ENCODE peak calls at places on chromosome 16, in six cellular contexts. One of them, this sample, is unnamed.

GRCh38 chr16:11391576-11391975 is 46.3 kb downstream of the RMI2 start:
- DNase-seq in Caco-2: no peak
- DNase-seq in cardiac muscle cell: no peak
- DNase-seq in AG04450: no peak
- DNase-seq in astrocyte of the spinal cord: no peak
- DNase-seq in right lobe of liver: no peak
- DNase-seq in this sample: no peak

GRCh38 chr16:58451945-58452401 is 48.0 kb upstream of the NDRG4 start:
- DNase-seq in Caco-2: no peak
- DNase-seq in cardiac muscle cell: no peak
- DNase-seq in right lobe of liver: no peak
- DNase-seq in AG04450: no peak
- DNase-seq in astrocyte of the spinal cord: no peak
- DNase-seq in this sample: no peak

GRCh38 chr16:21626659-21627277 is 25.6 kb downstream of the IGSF6 start:
- DNase-seq in astrocyte of the spinal cord: peak
- DNase-seq in right lobe of liver: no peak
- DNase-seq in Caco-2: no peak
- DNase-seq in cardiac muscle cell: peak
- DNase-seq in AG04450: peak
- DNase-seq in this sample: peak

GRCh38 chr16:55133654-55134053 is 190.3 kb upstream of the IRX6 start:
- DNase-seq in right lobe of liver: no peak
- DNase-seq in cardiac muscle cell: no peak
- DNase-seq in Caco-2: no peak
- DNase-seq in AG04450: no peak
- DNase-seq in astrocyte of the spinal cord: no peak
- DNase-seq in this sample: no peak

GRCh38 chr16:66422366-66422765 is 4.7 kb upstream of the BEAN1 start:
- DNase-seq in Caco-2: no peak
- DNase-seq in cardiac muscle cell: no peak
- DNase-seq in astrocyte of the spinal cord: no peak
- DNase-seq in AG04450: no peak
- DNase-seq in right lobe of liver: no peak
- DNase-seq in this sample: no peak

GRCh38 chr16:80023865-80024264 is 423.3 kb upstream of the MAF start:
- DNase-seq in Caco-2: no peak
- DNase-seq in cardiac muscle cell: no peak
- DNase-seq in right lobe of liver: no peak
- DNase-seq in astrocyte of the spinal cord: peak
- DNase-seq in AG04450: no peak
- DNase-seq in this sample: no peak

GRCh38 chr16:9138731-9139501 is 47.5 kb downstream of the HAPSTR1 start:
- DNase-seq in Caco-2: peak
- DNase-seq in AG04450: no peak
- DNase-seq in astrocyte of the spinal cord: peak
- DNase-seq in right lobe of liver: peak
- DNase-seq in cardiac muscle cell: peak
- DNase-seq in this sample: peak

GRCh38 chr16:71474864-71475263 is 12.8 kb upstream of the ZNF23 start:
- DNase-seq in right lobe of liver: no peak
- DNase-seq in AG04450: peak
- DNase-seq in astrocyte of the spinal cord: peak
- DNase-seq in Caco-2: no peak
- DNase-seq in cardiac muscle cell: no peak
- DNase-seq in this sample: no peak

GRCh38 chr16:84451781-84452180 is 52.7 kb downstream of the MEAK7 start:
- DNase-seq in cardiac muscle cell: no peak
- DNase-seq in AG04450: no peak
- DNase-seq in astrocyte of the spinal cord: no peak
- DNase-seq in right lobe of liver: peak
- DNase-seq in Caco-2: peak
- DNase-seq in this sample: no peak

GRCh38 chr16:87757841-87758426 is 7.9 kb downstream of the KLHDC4 start:
- DNase-seq in cardiac muscle cell: no peak
- DNase-seq in astrocyte of the spinal cord: no peak
- DNase-seq in right lobe of liver: no peak
- DNase-seq in AG04450: peak
- DNase-seq in Caco-2: no peak
- DNase-seq in this sample: no peak

GRCh38 chr16:48384982-48385271 is 286 bp downstream of the SIAH1 start:
- DNase-seq in Caco-2: peak
- DNase-seq in AG04450: no peak
- DNase-seq in cardiac muscle cell: no peak
- DNase-seq in astrocyte of the spinal cord: peak
- DNase-seq in right lobe of liver: no peak
- DNase-seq in this sample: no peak

GRCh38 chr16:89114159-89114981 is 20.7 kb downstream of the ACSF3 start:
- DNase-seq in right lobe of liver: no peak
- DNase-seq in astrocyte of the spinal cord: peak
- DNase-seq in cardiac muscle cell: no peak
- DNase-seq in AG04450: no peak
- DNase-seq in Caco-2: no peak
- DNase-seq in this sample: peak

GRCh38 chr16:787978-788398 is at the start of gene RPUSD1:
- DNase-seq in right lobe of liver: no peak
- DNase-seq in AG04450: no peak
- DNase-seq in cardiac muscle cell: no peak
- DNase-seq in astrocyte of the spinal cord: no peak
- DNase-seq in Caco-2: no peak
- DNase-seq in this sample: no peak

GRCh38 chr16:63663155-63663554 is 1458.7 kb downstream of the CDH11 start:
- DNase-seq in cardiac muscle cell: no peak
- DNase-seq in right lobe of liver: no peak
- DNase-seq in AG04450: no peak
- DNase-seq in Caco-2: no peak
- DNase-seq in astrocyte of the spinal cord: no peak
- DNase-seq in this sample: no peak

GRCh38 chr16:68790130-68790761 is 53.1 kb upstream of the TANGO6 start:
- DNase-seq in AG04450: no peak
- DNase-seq in right lobe of liver: peak
- DNase-seq in cardiac muscle cell: no peak
- DNase-seq in Caco-2: peak
- DNase-seq in astrocyte of the spinal cord: peak
- DNase-seq in this sample: no peak

GRCh38 chr16:72789921-72790320 is 258.0 kb downstream of the ZFHX3 start:
- DNase-seq in Caco-2: no peak
- DNase-seq in right lobe of liver: no peak
- DNase-seq in cardiac muscle cell: no peak
- DNase-seq in astrocyte of the spinal cord: no peak
- DNase-seq in AG04450: no peak
- DNase-seq in this sample: no peak

GRCh38 chr16:87060026-87060986 is 256.9 kb downstream of the C16orf95 start:
- DNase-seq in AG04450: peak
- DNase-seq in right lobe of liver: peak
- DNase-seq in astrocyte of the spinal cord: peak
- DNase-seq in cardiac muscle cell: peak
- DNase-seq in Caco-2: no peak
- DNase-seq in this sample: no peak

GRCh38 chr16:53031323-53031942 is 21.3 kb downstream of the CHD9NB start:
- DNase-seq in astrocyte of the spinal cord: no peak
- DNase-seq in right lobe of liver: no peak
- DNase-seq in cardiac muscle cell: no peak
- DNase-seq in AG04450: no peak
- DNase-seq in Caco-2: no peak
- DNase-seq in this sample: no peak

GRCh38 chr16:74031551-74031950 is 265.1 kb upstream of the PSMD7 start:
- DNase-seq in AG04450: no peak
- DNase-seq in right lobe of liver: no peak
- DNase-seq in cardiac muscle cell: no peak
- DNase-seq in astrocyte of the spinal cord: no peak
- DNase-seq in Caco-2: no peak
- DNase-seq in this sample: no peak

GRCh38 chr16:74030000-74030399 is 266.6 kb upstream of the PSMD7 start:
- DNase-seq in right lobe of liver: no peak
- DNase-seq in Caco-2: no peak
- DNase-seq in cardiac muscle cell: no peak
- DNase-seq in AG04450: no peak
- DNase-seq in astrocyte of the spinal cord: no peak
- DNase-seq in this sample: no peak

GRCh38 chr16:74034862-74035261 is 261.8 kb upstream of the PSMD7 start:
- DNase-seq in AG04450: no peak
- DNase-seq in right lobe of liver: no peak
- DNase-seq in Caco-2: no peak
- DNase-seq in astrocyte of the spinal cord: peak
- DNase-seq in cardiac muscle cell: peak
- DNase-seq in this sample: no peak

DNA sequence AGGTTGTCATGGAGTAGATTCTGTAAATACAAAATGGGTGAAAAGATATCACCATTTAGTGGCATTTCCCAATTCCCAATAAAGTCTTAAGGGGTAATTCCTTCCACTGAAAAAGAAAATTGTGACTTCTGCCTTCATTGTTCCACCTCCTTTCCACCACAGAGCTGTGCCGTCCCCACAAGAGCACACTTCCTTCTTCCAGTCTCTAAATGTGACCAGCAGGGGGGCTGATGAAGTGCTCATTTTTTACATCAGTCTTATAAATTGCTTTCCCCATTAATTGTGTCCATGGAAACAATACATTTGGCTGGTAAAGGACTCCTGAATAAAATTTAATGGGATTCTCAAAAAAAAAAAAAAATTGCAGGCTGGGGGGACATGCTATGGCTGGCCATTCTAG is 260.8 kb upstream of the PSMD7 start:
- DNase-seq in Caco-2: no peak
- DNase-seq in right lobe of liver: no peak
- DNase-seq in cardiac muscle cell: peak
- DNase-seq in astrocyte of the spinal cord: no peak
- DNase-seq in AG04450: no peak
- DNase-seq in this sample: no peak
- TF ChIP-seq CTCF in Caco-2: peak
- TF ChIP-seq CTCF in right lobe of liver: peak
- TF ChIP-seq CTCF in cardiac muscle cell: peak
- TF ChIP-seq CTCF in astrocyte of the spinal cord: peak
- TF ChIP-seq CTCF in AG04450: peak
- TF ChIP-seq CTCF in this sample: no peak

GRCh38 chr16:3182608-3183444 is 5.2 kb upstream of the OR1F1 start:
- DNase-seq in cardiac muscle cell: peak
- DNase-seq in astrocyte of the spinal cord: peak
- DNase-seq in AG04450: no peak
- DNase-seq in right lobe of liver: no peak
- DNase-seq in Caco-2: no peak
- DNase-seq in this sample: no peak
- TF ChIP-seq CTCF in cardiac muscle cell: peak
- TF ChIP-seq CTCF in astrocyte of the spinal cord: peak
- TF ChIP-seq CTCF in AG04450: peak
- TF ChIP-seq CTCF in right lobe of liver: peak
- TF ChIP-seq CTCF in Caco-2: no peak
- TF ChIP-seq CTCF in this sample: peak

DNA sequence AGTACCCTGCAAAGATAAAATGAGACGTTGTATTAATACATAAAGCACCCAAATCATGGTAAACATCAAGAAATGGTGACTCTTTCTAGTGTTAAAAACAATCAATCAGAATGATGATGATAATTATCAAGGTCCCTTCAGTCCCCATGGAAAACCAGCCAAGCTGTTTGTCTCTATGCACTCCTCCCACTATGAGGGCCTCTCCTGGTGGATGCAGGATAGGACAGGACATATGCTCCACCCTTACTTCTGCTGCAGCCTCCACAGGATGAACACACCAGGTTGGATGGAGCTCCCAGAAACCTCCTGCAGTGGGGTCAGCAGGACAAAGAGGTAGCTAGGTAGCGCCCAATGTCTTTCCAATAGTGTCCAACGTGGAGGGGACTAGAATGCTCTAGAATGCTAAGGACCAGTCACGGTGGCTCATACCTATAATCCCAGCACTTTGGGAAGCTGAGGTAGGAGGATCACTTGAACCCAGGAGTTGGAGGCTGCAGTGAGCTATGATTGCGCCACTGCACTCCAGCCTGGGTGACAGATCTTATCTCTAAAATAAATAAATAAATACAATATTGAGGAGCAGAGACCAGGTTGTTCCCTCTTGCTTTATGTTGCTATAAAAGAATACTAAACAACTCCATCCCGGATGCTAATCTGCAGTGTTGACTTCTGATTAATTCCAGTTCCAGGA is 9.9 kb upstream of the KDM8 start:
- DNase-seq in Caco-2: no peak
- DNase-seq in AG04450: no peak
- DNase-seq in astrocyte of the spinal cord: no peak
- DNase-seq in cardiac muscle cell: no peak
- DNase-seq in right lobe of liver: no peak
- DNase-seq in this sample: no peak
- TF ChIP-seq CTCF in Caco-2: peak
- TF ChIP-seq CTCF in AG04450: peak
- TF ChIP-seq CTCF in astrocyte of the spinal cord: peak
- TF ChIP-seq CTCF in cardiac muscle cell: peak
- TF ChIP-seq CTCF in right lobe of liver: peak
- TF ChIP-seq CTCF in this sample: no peak

GRCh38 chr16:30659507-30660423 is 1.5 kb downstream of the FBRS start:
- DNase-seq in Caco-2: no peak
- DNase-seq in AG04450: no peak
- DNase-seq in astrocyte of the spinal cord: peak
- DNase-seq in cardiac muscle cell: no peak
- DNase-seq in right lobe of liver: no peak
- DNase-seq in this sample: no peak

GRCh38 chr16:30656974-30657865 is 1.0 kb upstream of the FBRS start:
- DNase-seq in astrocyte of the spinal cord: no peak
- DNase-seq in right lobe of liver: no peak
- DNase-seq in cardiac muscle cell: no peak
- DNase-seq in Caco-2: no peak
- DNase-seq in AG04450: no peak
- DNase-seq in this sample: no peak

GRCh38 chr16:30660424-30661251 is 2.4 kb downstream of the FBRS start:
- DNase-seq in AG04450: no peak
- DNase-seq in cardiac muscle cell: no peak
- DNase-seq in astrocyte of the spinal cord: peak
- DNase-seq in right lobe of liver: no peak
- DNase-seq in Caco-2: no peak
- DNase-seq in this sample: peak

GRCh38 chr16:30657866-30658730 is at the start of gene FBRS:
- DNase-seq in astrocyte of the spinal cord: peak
- DNase-seq in Caco-2: peak
- DNase-seq in right lobe of liver: peak
- DNase-seq in AG04450: peak
- DNase-seq in cardiac muscle cell: peak
- DNase-seq in this sample: peak

DNA sequence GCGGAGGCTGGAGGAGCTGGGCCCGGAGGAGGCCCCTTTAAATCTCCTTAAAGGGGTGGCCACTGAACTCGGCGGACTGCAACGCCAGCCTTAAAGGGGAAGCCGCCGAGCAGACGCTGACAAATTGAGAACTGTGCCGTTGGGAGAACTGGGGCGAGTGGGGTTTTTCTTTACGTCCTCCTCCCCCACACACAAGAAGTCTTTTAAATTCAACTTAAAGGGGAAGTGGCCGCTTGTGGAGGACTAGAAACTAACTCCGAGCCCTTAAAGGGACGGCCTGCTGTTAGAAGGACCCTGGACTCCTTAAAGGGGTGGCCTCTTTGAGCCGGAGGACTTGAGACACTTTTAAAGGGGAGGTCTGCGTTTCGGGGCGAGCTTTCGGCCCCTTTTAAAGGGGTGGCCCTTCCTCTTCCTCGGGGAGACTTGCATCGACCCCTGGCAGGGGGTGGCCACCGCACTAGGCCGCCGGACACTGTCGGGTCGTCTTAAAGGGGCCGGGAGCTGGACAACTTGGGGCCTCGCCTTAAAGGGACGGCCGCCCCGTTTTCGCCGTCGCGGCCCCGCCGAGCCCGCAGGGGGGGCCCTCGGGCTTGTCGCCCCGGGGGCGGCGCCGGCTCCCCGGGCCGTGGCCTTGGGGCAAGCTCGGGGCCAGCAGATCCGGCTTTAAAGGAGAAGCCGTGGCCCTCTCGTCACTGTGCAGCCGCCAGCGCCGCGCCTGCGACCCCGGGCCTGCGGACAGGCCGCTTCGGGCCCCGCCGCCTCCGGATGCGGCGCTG is 688 bp downstream of the FBRS start:
- DNase-seq in astrocyte of the spinal cord: peak
- DNase-seq in right lobe of liver: peak
- DNase-seq in cardiac muscle cell: peak
- DNase-seq in AG04450: peak
- DNase-seq in Caco-2: peak
- DNase-seq in this sample: no peak
- TF ChIP-seq CTCF in astrocyte of the spinal cord: no peak
- TF ChIP-seq CTCF in right lobe of liver: peak
- TF ChIP-seq CTCF in cardiac muscle cell: peak
- TF ChIP-seq CTCF in AG04450: no peak
- TF ChIP-seq CTCF in Caco-2: no peak
- TF ChIP-seq CTCF in this sample: peak

This sample was measured in CD14-positive monocyte.